ENCODE peak calls at places on chromosomes 16 and 17, in nine cellular contexts. One of them, this sample, is unnamed.

GRCh38 chr16:88363239-88363891 is 19.4 kb upstream of the ZNF469 start:
- DNase-seq in esophagus squamous epithelium: no peak
- DNase-seq in endodermal cell: no peak
- DNase-seq in mammary epithelial cell: no peak
- DNase-seq in Panc1: no peak
- DNase-seq in dorsolateral prefrontal cortex: no peak
- DNase-seq in BJ: no peak
- DNase-seq in neural progenitor cell: no peak
- DNase-seq in MM.1S: no peak
- DNase-seq in this sample: no peak

GRCh38 chr17:29791336-29791735 is 138.7 kb downstream of the SSH2 start:
- DNase-seq in esophagus squamous epithelium: no peak
- DNase-seq in endodermal cell: no peak
- DNase-seq in mammary epithelial cell: peak; percentile 77
- DNase-seq in Panc1: no peak
- DNase-seq in dorsolateral prefrontal cortex: no peak
- DNase-seq in BJ: no peak
- DNase-seq in neural progenitor cell: no peak
- DNase-seq in MM.1S: no peak
- DNase-seq in this sample: no peak

GRCh38 chr17:59451706-59452105 is 113.7 kb upstream of the DHX40 start:
- DNase-seq in esophagus squamous epithelium: no peak
- DNase-seq in endodermal cell: peak; percentile 71
- DNase-seq in mammary epithelial cell: peak; percentile 89
- DNase-seq in Panc1: peak; percentile 22
- DNase-seq in dorsolateral prefrontal cortex: no peak
- DNase-seq in BJ: no peak
- DNase-seq in neural progenitor cell: no peak
- DNase-seq in MM.1S: no peak
- DNase-seq in this sample: no peak

GRCh38 chr16:26645629-26646028 is 421.1 kb upstream of the C16orf82 start:
- DNase-seq in esophagus squamous epithelium: no peak
- DNase-seq in endodermal cell: peak; percentile 89
- DNase-seq in mammary epithelial cell: no peak
- DNase-seq in Panc1: no peak
- DNase-seq in dorsolateral prefrontal cortex: peak; percentile 56
- DNase-seq in BJ: no peak
- DNase-seq in neural progenitor cell: peak; percentile 80
- DNase-seq in MM.1S: no peak
- DNase-seq in this sample: peak; percentile 27

GRCh38 chr16:50308237-50308965 is 42.0 kb downstream of the ADCY7 start:
- DNase-seq in esophagus squamous epithelium: no peak
- DNase-seq in endodermal cell: no peak
- DNase-seq in mammary epithelial cell: no peak
- DNase-seq in Panc1: no peak
- DNase-seq in dorsolateral prefrontal cortex: peak; percentile 28
- DNase-seq in BJ: no peak
- DNase-seq in neural progenitor cell: no peak
- DNase-seq in MM.1S: no peak
- DNase-seq in this sample: no peak

GRCh38 chr17:29567362-29568330 is 809 bp upstream of the ABHD15 start:
- DNase-seq in esophagus squamous epithelium: no peak
- DNase-seq in endodermal cell: peak; percentile 93
- DNase-seq in mammary epithelial cell: peak; percentile 59
- DNase-seq in Panc1: no peak
- DNase-seq in dorsolateral prefrontal cortex: peak; percentile 58
- DNase-seq in BJ: no peak
- DNase-seq in neural progenitor cell: peak; percentile 84
- DNase-seq in MM.1S: peak; percentile 79
- DNase-seq in this sample: peak; percentile 83

GRCh38 chr17:40158438-40158837 is 18.1 kb downstream of the CASC3 start:
- DNase-seq in esophagus squamous epithelium: no peak
- DNase-seq in endodermal cell: no peak
- DNase-seq in mammary epithelial cell: no peak
- DNase-seq in Panc1: no peak
- DNase-seq in dorsolateral prefrontal cortex: no peak
- DNase-seq in BJ: no peak
- DNase-seq in neural progenitor cell: no peak
- DNase-seq in MM.1S: no peak
- DNase-seq in this sample: no peak

GRCh38 chr17:58306131-58306951 is 22.3 kb downstream of the TSPOAP1 start:
- DNase-seq in esophagus squamous epithelium: no peak
- DNase-seq in endodermal cell: no peak
- DNase-seq in mammary epithelial cell: no peak
- DNase-seq in Panc1: no peak
- DNase-seq in dorsolateral prefrontal cortex: no peak
- DNase-seq in BJ: no peak
- DNase-seq in neural progenitor cell: no peak
- DNase-seq in MM.1S: no peak
- DNase-seq in this sample: no peak

GRCh38 chr17:74922172-74922571 is 883 bp downstream of the USH1G start:
- DNase-seq in esophagus squamous epithelium: no peak
- DNase-seq in endodermal cell: peak; percentile 55
- DNase-seq in mammary epithelial cell: no peak
- DNase-seq in Panc1: no peak
- DNase-seq in dorsolateral prefrontal cortex: no peak
- DNase-seq in BJ: no peak
- DNase-seq in neural progenitor cell: no peak
- DNase-seq in MM.1S: no peak
- DNase-seq in this sample: no peak

GRCh38 chr16:50259334-50260205 is 6.8 kb upstream of the ADCY7 start:
- DNase-seq in esophagus squamous epithelium: no peak
- DNase-seq in endodermal cell: peak; percentile 63
- DNase-seq in mammary epithelial cell: no peak
- DNase-seq in Panc1: no peak
- DNase-seq in dorsolateral prefrontal cortex: peak; percentile 33
- DNase-seq in BJ: no peak
- DNase-seq in neural progenitor cell: peak; percentile 71
- DNase-seq in MM.1S: no peak
- DNase-seq in this sample: no peak

GRCh38 chr16:24360936-24361335 is 104.8 kb downstream of the CACNG3 start:
- DNase-seq in esophagus squamous epithelium: no peak
- DNase-seq in endodermal cell: no peak
- DNase-seq in mammary epithelial cell: no peak
- DNase-seq in Panc1: no peak
- DNase-seq in dorsolateral prefrontal cortex: no peak
- DNase-seq in BJ: no peak
- DNase-seq in neural progenitor cell: no peak
- DNase-seq in MM.1S: no peak
- DNase-seq in this sample: no peak

GRCh38 chr17:68704897-68705296 is 103.7 kb upstream of the FAM20A start:
- DNase-seq in esophagus squamous epithelium: no peak
- DNase-seq in endodermal cell: no peak
- DNase-seq in mammary epithelial cell: peak; percentile 37
- DNase-seq in Panc1: no peak
- DNase-seq in dorsolateral prefrontal cortex: no peak
- DNase-seq in BJ: peak; percentile 88
- DNase-seq in neural progenitor cell: no peak
- DNase-seq in MM.1S: no peak
- DNase-seq in this sample: no peak

GRCh38 chr17:4908301-4908700 is 5.4 kb upstream of the CHRNE start:
- DNase-seq in esophagus squamous epithelium: no peak
- DNase-seq in endodermal cell: peak; percentile 85
- DNase-seq in mammary epithelial cell: peak; percentile 87
- DNase-seq in Panc1: no peak
- DNase-seq in dorsolateral prefrontal cortex: no peak
- DNase-seq in BJ: no peak
- DNase-seq in neural progenitor cell: peak; percentile 46
- DNase-seq in MM.1S: no peak
- DNase-seq in this sample: no peak

GRCh38 chr17:9291912-9292562 is 270.7 kb downstream of the NTN1 start:
- DNase-seq in esophagus squamous epithelium: no peak
- DNase-seq in endodermal cell: peak; percentile 86
- DNase-seq in mammary epithelial cell: no peak
- DNase-seq in Panc1: peak; percentile 43
- DNase-seq in dorsolateral prefrontal cortex: peak; percentile 39
- DNase-seq in BJ: no peak
- DNase-seq in neural progenitor cell: peak; percentile 44
- DNase-seq in MM.1S: no peak
- DNase-seq in this sample: no peak

GRCh38 chr17:59366773-59367656 is 35.6 kb downstream of the YPEL2 start:
- DNase-seq in esophagus squamous epithelium: no peak
- DNase-seq in endodermal cell: peak; percentile 85
- DNase-seq in mammary epithelial cell: no peak
- DNase-seq in Panc1: no peak
- DNase-seq in dorsolateral prefrontal cortex: no peak
- DNase-seq in BJ: no peak
- DNase-seq in neural progenitor cell: no peak
- DNase-seq in MM.1S: no peak
- DNase-seq in this sample: no peak

GRCh38 chr17:59844884-59845594 is 47.7 kb downstream of the TUBD1 start:
- DNase-seq in esophagus squamous epithelium: no peak
- DNase-seq in endodermal cell: no peak
- DNase-seq in mammary epithelial cell: peak; percentile 61
- DNase-seq in Panc1: no peak
- DNase-seq in dorsolateral prefrontal cortex: no peak
- DNase-seq in BJ: no peak
- DNase-seq in neural progenitor cell: no peak
- DNase-seq in MM.1S: no peak
- DNase-seq in this sample: no peak

GRCh38 chr16:59198487-59198886 is 464.4 kb upstream of the GOT2 start:
- DNase-seq in esophagus squamous epithelium: no peak
- DNase-seq in endodermal cell: no peak
- DNase-seq in mammary epithelial cell: no peak
- DNase-seq in Panc1: no peak
- DNase-seq in dorsolateral prefrontal cortex: no peak
- DNase-seq in BJ: no peak
- DNase-seq in neural progenitor cell: no peak
- DNase-seq in MM.1S: no peak
- DNase-seq in this sample: no peak

GRCh38 chr16:87190288-87191240 is 126.6 kb downstream of the C16orf95 start:
- DNase-seq in esophagus squamous epithelium: no peak
- DNase-seq in endodermal cell: no peak
- DNase-seq in mammary epithelial cell: no peak
- DNase-seq in Panc1: no peak
- DNase-seq in dorsolateral prefrontal cortex: no peak
- DNase-seq in BJ: no peak
- DNase-seq in neural progenitor cell: no peak
- DNase-seq in MM.1S: no peak
- DNase-seq in this sample: no peak
- TF ChIP-seq CTCF in esophagus squamous epithelium: no peak
- TF ChIP-seq CTCF in endodermal cell: peak; percentile 69
- TF ChIP-seq CTCF in mammary epithelial cell: peak; percentile 15
- TF ChIP-seq CTCF in Panc1: no peak
- TF ChIP-seq CTCF in dorsolateral prefrontal cortex: no peak
- TF ChIP-seq CTCF in BJ: no peak
- TF ChIP-seq CTCF in neural progenitor cell: peak; percentile 52
- TF ChIP-seq CTCF in MM.1S: no peak
- TF ChIP-seq CTCF in this sample: no peak

GRCh38 chr16:84735846-84736586 is 36.2 kb downstream of the USP10 start:
- DNase-seq in esophagus squamous epithelium: no peak
- DNase-seq in endodermal cell: no peak
- DNase-seq in mammary epithelial cell: no peak
- DNase-seq in Panc1: no peak
- DNase-seq in dorsolateral prefrontal cortex: no peak
- DNase-seq in BJ: no peak
- DNase-seq in neural progenitor cell: no peak
- DNase-seq in MM.1S: no peak
- DNase-seq in this sample: peak; percentile 47

GRCh38 chr16:84729716-84730320 is 30.0 kb downstream of the USP10 start:
- DNase-seq in esophagus squamous epithelium: no peak
- DNase-seq in endodermal cell: no peak
- DNase-seq in mammary epithelial cell: no peak
- DNase-seq in Panc1: no peak
- DNase-seq in dorsolateral prefrontal cortex: no peak
- DNase-seq in BJ: no peak
- DNase-seq in neural progenitor cell: no peak
- DNase-seq in MM.1S: no peak
- DNase-seq in this sample: no peak

GRCh38 chr16:84730406-84731106 is 30.8 kb downstream of the USP10 start:
- DNase-seq in esophagus squamous epithelium: no peak
- DNase-seq in endodermal cell: no peak
- DNase-seq in mammary epithelial cell: peak; percentile 73
- DNase-seq in Panc1: no peak
- DNase-seq in dorsolateral prefrontal cortex: no peak
- DNase-seq in BJ: peak; percentile 85
- DNase-seq in neural progenitor cell: no peak
- DNase-seq in MM.1S: no peak
- DNase-seq in this sample: no peak

GRCh38 chr16:84728853-84729424 is 29.1 kb downstream of the USP10 start:
- DNase-seq in esophagus squamous epithelium: no peak
- DNase-seq in endodermal cell: no peak
- DNase-seq in mammary epithelial cell: no peak
- DNase-seq in Panc1: no peak
- DNase-seq in dorsolateral prefrontal cortex: no peak
- DNase-seq in BJ: no peak
- DNase-seq in neural progenitor cell: no peak
- DNase-seq in MM.1S: no peak
- DNase-seq in this sample: no peak

GRCh38 chr16:84732674-84733352 is 33.0 kb downstream of the USP10 start:
- DNase-seq in esophagus squamous epithelium: no peak
- DNase-seq in endodermal cell: no peak
- DNase-seq in mammary epithelial cell: peak; percentile 32
- DNase-seq in Panc1: no peak
- DNase-seq in dorsolateral prefrontal cortex: no peak
- DNase-seq in BJ: no peak
- DNase-seq in neural progenitor cell: no peak
- DNase-seq in MM.1S: no peak
- DNase-seq in this sample: no peak
- H3K4me3 ChIP-seq in esophagus squamous epithelium: peak overlapping the region; percentile 22
- H3K4me3 ChIP-seq in endodermal cell: no peak overlapping the region
- H3K4me3 ChIP-seq in mammary epithelial cell: no peak overlapping the region
- H3K4me3 ChIP-seq in Panc1: peak overlapping the region; percentile 27
- H3K4me3 ChIP-seq in dorsolateral prefrontal cortex: no peak overlapping the region
- H3K4me3 ChIP-seq in BJ: no peak overlapping the region
- H3K4me3 ChIP-seq in neural progenitor cell: no peak overlapping the region
- H3K4me3 ChIP-seq in MM.1S: no peak overlapping the region
- H3K4me3 ChIP-seq in this sample: no peak overlapping the region

GRCh38 chr17:32174889-32175288 is 32.6 kb downstream of the RHOT1 start:
- DNase-seq in esophagus squamous epithelium: no peak
- DNase-seq in endodermal cell: no peak
- DNase-seq in mammary epithelial cell: no peak
- DNase-seq in Panc1: no peak
- DNase-seq in dorsolateral prefrontal cortex: no peak
- DNase-seq in BJ: no peak
- DNase-seq in neural progenitor cell: no peak
- DNase-seq in MM.1S: no peak
- DNase-seq in this sample: no peak
- TF ChIP-seq CTCF in esophagus squamous epithelium: no peak
- TF ChIP-seq CTCF in endodermal cell: no peak
- TF ChIP-seq CTCF in mammary epithelial cell: no peak
- TF ChIP-seq CTCF in Panc1: no peak
- TF ChIP-seq CTCF in dorsolateral prefrontal cortex: no peak
- TF ChIP-seq CTCF in BJ: no peak
- TF ChIP-seq CTCF in neural progenitor cell: no peak
- TF ChIP-seq CTCF in MM.1S: no peak
- TF ChIP-seq CTCF in this sample: no peak

DNA sequence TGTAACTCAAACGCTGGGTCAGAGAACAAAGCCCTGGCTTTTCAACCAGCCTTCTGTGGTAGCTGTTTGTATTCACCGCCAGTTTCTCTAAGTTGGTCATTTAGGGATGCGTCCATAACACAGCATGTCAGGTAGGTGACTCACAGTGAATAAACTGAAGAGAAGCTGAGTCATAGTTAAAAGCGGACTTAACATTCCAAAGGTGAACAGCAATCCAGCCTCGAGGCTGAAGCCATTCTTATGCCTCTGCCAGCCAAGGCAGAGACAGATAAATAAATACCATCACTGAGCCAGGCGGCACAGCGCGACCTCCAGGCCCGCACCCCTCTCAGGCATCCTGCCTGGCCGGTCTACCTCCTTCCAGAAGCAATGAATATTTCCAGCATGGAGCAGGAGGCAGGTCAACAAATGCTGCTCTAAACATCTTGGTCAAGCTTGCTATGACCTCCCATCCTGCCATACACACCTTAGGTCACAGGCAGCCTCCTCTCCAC is 12.4 kb upstream of the CACNG4 start:
- DNase-seq in esophagus squamous epithelium: no peak
- DNase-seq in endodermal cell: peak; percentile 92
- DNase-seq in mammary epithelial cell: peak; percentile 97
- DNase-seq in Panc1: peak; percentile 67
- DNase-seq in dorsolateral prefrontal cortex: no peak
- DNase-seq in BJ: peak; percentile 65
- DNase-seq in neural progenitor cell: peak; percentile 16
- DNase-seq in MM.1S: no peak
- DNase-seq in this sample: no peak
- H3K4me3 ChIP-seq in esophagus squamous epithelium: no peak overlapping the region
- H3K4me3 ChIP-seq in endodermal cell: no peak overlapping the region
- H3K4me3 ChIP-seq in mammary epithelial cell: no peak overlapping the region
- H3K4me3 ChIP-seq in Panc1: no peak overlapping the region
- H3K4me3 ChIP-seq in dorsolateral prefrontal cortex: no peak overlapping the region
- H3K4me3 ChIP-seq in BJ: no peak overlapping the region
- H3K4me3 ChIP-seq in neural progenitor cell: no peak overlapping the region
- H3K4me3 ChIP-seq in MM.1S: no peak overlapping the region
- H3K4me3 ChIP-seq in this sample: no peak overlapping the region

This sample was measured in CD8-positive, alpha-beta T cell.